ENCODE peak calls at places on chromosomes 13 and 19, in five cellular contexts. E is tibial nerve, X is stomach, F is ovary, C is K562. T is an unnamed sample.

GRCh38 chr13:49304356-49304755 is 56.6 kb downstream of the CDADC1 start:
- DNase-seq in E (no peak), F (no peak), C (no peak), X (no peak), T (no peak)

GRCh38 chr13:41579881-41580280 is 122.5 kb downstream of the RGCC start:
- DNase-seq in E (no peak), F (no peak), C (no peak), X (no peak), T (no peak)

GRCh38 chr13:25253702-25254101 is 33.6 kb downstream of the MTMR6 start:
- DNase-seq in F (no peak), C (no peak), E (no peak), X (no peak), T (no peak)

GRCh38 chr19:30083701-30084156 is 141.7 kb downstream of the URI1 start:
- DNase-seq in F (no peak), X (no peak), E (no peak), C (no peak), T (no peak)

GRCh38 chr13:46728777-46729176 is 68.2 kb downstream of the ESD start:
- DNase-seq in E (no peak), F (no peak), C (peak; percentile 17), X (no peak), T (no peak)

GRCh38 chr19:34208485-34208884 is 36.2 kb downstream of the LSM14A start:
- DNase-seq in F (no peak), E (no peak), X (no peak), C (no peak), T (no peak)

GRCh38 chr13:29484796-29485195 is 110.7 kb downstream of the SLC7A1 start:
- DNase-seq in F (no peak), E (no peak), X (no peak), C (no peak), T (no peak)

GRCh38 chr19:19105365-19106060 is 32.8 kb downstream of the TMEM161A start:
- DNase-seq in X (peak; percentile 51), F (peak; percentile 87), C (peak; percentile 92), E (peak; percentile 57), T (peak; percentile 76)

GRCh38 chr13:43846496-43846895 is 33.0 kb downstream of the CCDC122 start:
- DNase-seq in C (no peak), F (no peak), X (no peak), E (no peak), T (no peak)

GRCh38 chr13:40550130-40550529 is 116.3 kb downstream of the FOXO1 start:
- DNase-seq in F (no peak), C (no peak), X (no peak), E (no peak), T (no peak)

GRCh38 chr19:40511487-40511886 is 44.7 kb downstream of the SPTBN4 start:
- DNase-seq in X (no peak), E (no peak), C (no peak), F (no peak), T (no peak)

GRCh38 chr19:56508282-56508778 is 675 bp downstream of the ZNF471 start:
- DNase-seq in X (no peak), F (no peak), E (no peak), C (no peak), T (no peak)

GRCh38 chr13:100674848-100675659 is 459 bp upstream of the TMTC4 start:
- DNase-seq in F (peak; percentile 100), X (peak; percentile 100), C (peak; percentile 99), E (peak; percentile 99), T (peak; percentile 100)

GRCh38 chr13:100673831-100674362 is 698 bp downstream of the TMTC4 start:
- DNase-seq in C (peak; percentile 58), X (peak; percentile 55), F (peak; percentile 78), E (peak; percentile 24), T (peak; percentile 78)

GRCh38 chr13:100675660-100676129 is 1.1 kb upstream of the TMTC4 start:
- DNase-seq in E (no peak), C (no peak), X (no peak), F (no peak), T (no peak)

GRCh38 chr13:100673376-100673830 is 1.2 kb downstream of the TMTC4 start:
- DNase-seq in F (peak; percentile 33), E (no peak), C (no peak), X (no peak), T (no peak)

DNA sequence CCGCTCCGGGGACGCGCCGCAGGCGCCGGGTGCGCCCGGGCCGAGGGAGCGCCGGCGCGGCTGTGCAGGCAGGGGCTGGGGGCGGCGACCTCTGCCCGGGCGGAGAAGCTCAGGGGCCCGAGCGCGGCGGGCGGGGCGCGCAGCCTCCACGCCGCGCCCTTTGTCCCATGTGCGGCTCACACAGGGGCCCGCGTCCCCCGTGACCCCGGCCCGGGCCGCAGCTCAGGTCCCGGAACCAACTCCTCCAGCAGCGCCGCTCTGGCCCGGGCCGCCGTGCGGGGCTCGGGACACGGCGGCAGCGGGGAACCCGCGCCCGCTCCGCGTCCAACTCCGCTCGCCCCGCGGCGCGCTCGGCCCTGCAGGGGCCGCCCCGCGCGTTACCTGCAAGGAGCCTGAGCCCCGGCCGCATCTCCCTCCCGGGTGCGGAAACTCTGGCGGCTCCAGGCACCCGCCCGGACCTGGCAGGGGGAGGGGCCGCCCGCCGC is at the start of gene TMTC4:
- DNase-seq in E (no peak), C (peak; percentile 36), F (no peak), X (no peak), T (no peak)
- H3K27ac ChIP-seq in E (peak within 1 kb of the TSS; percentile 88), C (peak within 1 kb of the TSS; percentile 68), F (peak within 1 kb of the TSS; percentile 42), X (peak within 1 kb of the TSS; percentile 81), T (peak within 1 kb of the TSS; percentile 94)

GRCh38 chr13:30831515-30831914 is 74.6 kb upstream of the MEDAG start:
- DNase-seq in X (no peak), C (no peak), F (no peak), E (no peak), T (no peak)

GRCh38 chr13:30830638-30830965 is 75.5 kb upstream of the MEDAG start:
- DNase-seq in F (no peak), C (no peak), X (no peak), E (no peak), T (no peak)

GRCh38 chr13:30832377-30832776 is 73.7 kb upstream of the MEDAG start:
- DNase-seq in C (no peak), E (no peak), X (no peak), F (no peak), T (no peak)

GRCh38 chr13:30835442-30835841 is 70.6 kb upstream of the MEDAG start:
- DNase-seq in X (no peak), E (no peak), F (peak; percentile 44), C (no peak), T (peak; percentile 55)

DNA sequence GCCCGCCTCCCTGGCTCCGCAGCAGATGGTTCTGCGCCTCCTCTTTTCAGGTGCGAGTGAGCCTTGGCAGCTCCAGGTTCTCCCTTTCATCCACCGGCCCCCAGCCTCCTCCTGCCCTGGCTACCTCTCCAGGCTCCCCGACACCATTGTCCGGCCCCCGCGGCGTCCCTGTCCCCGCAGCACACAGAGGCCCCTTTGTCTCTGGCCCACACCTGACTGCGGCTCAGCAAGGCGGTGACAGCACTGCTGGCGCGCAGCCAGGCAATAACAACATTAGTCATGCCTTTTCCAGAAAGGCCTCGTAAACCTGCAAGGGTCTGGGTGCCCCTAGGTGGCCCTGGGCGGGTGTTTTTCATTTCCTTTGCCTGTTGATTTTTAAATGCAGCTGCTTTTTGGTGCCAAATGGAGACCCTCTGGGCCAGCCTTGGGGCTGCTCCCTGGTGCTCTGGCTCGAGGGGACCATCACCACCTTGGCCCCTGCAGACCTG is 73.2 kb upstream of the MEDAG start:
- DNase-seq in F (no peak), E (no peak), X (peak; percentile 88), C (peak; percentile 19), T (no peak)
- TF ChIP-seq EP300 in F (no peak), E (no peak), X (no peak), C (no peak), T (no peak)

GRCh38 chr19:43538922-43539321 is 5.9 kb downstream of the ZNF575 start:
- DNase-seq in X (no peak), C (no peak), F (no peak), E (no peak), T (no peak)
- H3K36me3 ChIP-seq in X (peaks cover 73% of the 10 kb centered on the region), C (peaks cover 47% of the 10 kb centered on the region), F (no peaks in the 10 kb centered on the region), E (no peaks in the 10 kb centered on the region), T (peaks cover 19% of the 10 kb centered on the region)

GRCh38 chr19:49763230-49763629 is at the start of gene TSKS:
- DNase-seq in F (no peak), X (no peak), C (no peak), E (no peak), T (no peak)
- H3K27ac ChIP-seq in F (no peak within 1 kb of the TSS), X (no peak within 1 kb of the TSS), C (peak within 1 kb of the TSS; percentile 77), E (peak within 1 kb of the TSS; percentile 74), T (no peak within 1 kb of the TSS)

T was measured in sigmoid colon.